ENCODE peak calls at places on chromosomes 16 and 17, in four cellular contexts. One of them, this sample, is unnamed.

GRCh38 chr17:77453613-77454559 is 313.1 kb downstream of the SEC14L1 start:
- DNase-seq in Panc1: no peak
- DNase-seq in tibial nerve: no peak
- DNase-seq in endothelial cell: no peak
- DNase-seq in this sample: no peak

GRCh38 chr17:41734139-41734948 is at the start of gene HAP1:
- DNase-seq in Panc1: no peak
- DNase-seq in endothelial cell: peak
- DNase-seq in tibial nerve: no peak
- DNase-seq in this sample: peak

GRCh38 chr17:17001874-17002520 is 30.1 kb upstream of the TNFRSF13B start:
- DNase-seq in endothelial cell: peak
- DNase-seq in Panc1: no peak
- DNase-seq in tibial nerve: peak
- DNase-seq in this sample: peak

GRCh38 chr17:17090642-17091103 is 48.4 kb downstream of the MPRIP start:
- DNase-seq in endothelial cell: no peak
- DNase-seq in Panc1: no peak
- DNase-seq in tibial nerve: no peak
- DNase-seq in this sample: no peak

GRCh38 chr17:64295146-64295545 is 32.1 kb upstream of the TEX2 start:
- DNase-seq in tibial nerve: no peak
- DNase-seq in Panc1: no peak
- DNase-seq in endothelial cell: no peak
- DNase-seq in this sample: no peak

GRCh38 chr16:77211880-77212735 is 12.9 kb downstream of the SYCE1L start:
- DNase-seq in tibial nerve: no peak
- DNase-seq in endothelial cell: peak
- DNase-seq in Panc1: no peak
- DNase-seq in this sample: peak

GRCh38 chr17:78366109-78366848 is 6.4 kb upstream of the SOCS3 start:
- DNase-seq in Panc1: no peak
- DNase-seq in tibial nerve: no peak
- DNase-seq in endothelial cell: no peak
- DNase-seq in this sample: no peak

GRCh38 chr17:8951210-8951609 is 14.3 kb downstream of the PIK3R5 start:
- DNase-seq in tibial nerve: no peak
- DNase-seq in endothelial cell: no peak
- DNase-seq in Panc1: no peak
- DNase-seq in this sample: no peak

GRCh38 chr16:65572156-65572555 is 450.3 kb upstream of the CDH11 start:
- DNase-seq in endothelial cell: no peak
- DNase-seq in tibial nerve: no peak
- DNase-seq in Panc1: no peak
- DNase-seq in this sample: no peak

GRCh38 chr17:65455972-65456343 is 105.5 kb downstream of the AXIN2 start:
- DNase-seq in Panc1: peak
- DNase-seq in endothelial cell: peak
- DNase-seq in tibial nerve: no peak
- DNase-seq in this sample: no peak

DNA sequence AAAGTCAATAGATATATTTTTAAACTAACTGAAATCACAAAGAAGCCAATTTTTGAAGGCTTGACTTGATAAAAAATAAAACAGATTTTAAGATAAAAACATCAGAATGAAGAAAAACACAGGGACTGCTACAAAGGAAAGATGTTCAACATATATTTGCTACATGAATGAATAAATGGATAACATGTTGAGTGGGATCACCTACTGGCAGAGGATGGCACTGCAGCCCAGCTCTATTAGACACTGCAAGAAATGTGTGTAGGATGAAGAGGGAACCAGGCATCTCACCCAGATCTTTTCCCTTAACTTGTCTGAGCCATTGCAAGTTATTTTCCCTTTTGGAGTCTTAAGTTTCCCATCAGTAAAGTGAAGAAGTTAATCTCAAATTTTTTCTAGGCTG is 4.2 kb downstream of the AIPL1 start:
- DNase-seq in tibial nerve: no peak
- DNase-seq in Panc1: no peak
- DNase-seq in endothelial cell: no peak
- DNase-seq in this sample: no peak
- TF ChIP-seq CTCF in tibial nerve: no peak
- TF ChIP-seq CTCF in Panc1: peak
- TF ChIP-seq CTCF in endothelial cell: peak
- TF ChIP-seq CTCF in this sample: peak

GRCh38 chr16:24610421-24610765 is 71.0 kb downstream of the RBBP6 start:
- DNase-seq in tibial nerve: peak
- DNase-seq in Panc1: no peak
- DNase-seq in endothelial cell: peak
- DNase-seq in this sample: no peak
- TF ChIP-seq CTCF in tibial nerve: no peak
- TF ChIP-seq CTCF in Panc1: no peak
- TF ChIP-seq CTCF in endothelial cell: no peak
- TF ChIP-seq CTCF in this sample: no peak

DNA sequence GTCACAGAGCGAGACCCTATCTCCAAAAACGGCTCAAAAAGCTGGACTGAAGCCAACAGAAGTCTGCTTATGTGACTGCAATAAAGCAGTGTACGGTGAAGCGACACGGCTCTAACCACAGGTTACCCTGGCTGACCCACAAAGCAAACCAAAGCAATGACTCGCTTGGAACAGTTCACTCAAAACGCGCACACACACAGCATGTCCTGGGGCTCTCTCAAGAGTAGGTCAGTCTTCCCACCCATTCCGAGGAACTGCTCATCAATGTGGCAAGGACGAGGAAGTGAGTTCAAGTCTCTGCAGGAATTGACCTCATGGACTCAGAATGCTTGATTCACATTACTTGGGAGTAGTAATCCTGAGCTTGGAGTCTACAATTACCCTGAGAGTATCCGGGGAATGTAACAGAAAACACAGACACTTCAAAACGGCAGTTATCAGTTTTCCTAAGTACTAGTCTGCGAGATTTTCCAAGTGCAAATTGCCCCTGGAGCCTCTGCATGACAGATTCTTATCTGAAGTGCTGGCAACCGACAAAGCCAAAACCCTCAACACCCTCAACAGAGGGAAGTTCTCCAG is 25.4 kb downstream of the PELP1 start:
- DNase-seq in endothelial cell: no peak
- DNase-seq in Panc1: peak
- DNase-seq in tibial nerve: no peak
- DNase-seq in this sample: no peak
- TF ChIP-seq CTCF in endothelial cell: no peak
- TF ChIP-seq CTCF in Panc1: no peak
- TF ChIP-seq CTCF in tibial nerve: no peak
- TF ChIP-seq CTCF in this sample: no peak

DNA sequence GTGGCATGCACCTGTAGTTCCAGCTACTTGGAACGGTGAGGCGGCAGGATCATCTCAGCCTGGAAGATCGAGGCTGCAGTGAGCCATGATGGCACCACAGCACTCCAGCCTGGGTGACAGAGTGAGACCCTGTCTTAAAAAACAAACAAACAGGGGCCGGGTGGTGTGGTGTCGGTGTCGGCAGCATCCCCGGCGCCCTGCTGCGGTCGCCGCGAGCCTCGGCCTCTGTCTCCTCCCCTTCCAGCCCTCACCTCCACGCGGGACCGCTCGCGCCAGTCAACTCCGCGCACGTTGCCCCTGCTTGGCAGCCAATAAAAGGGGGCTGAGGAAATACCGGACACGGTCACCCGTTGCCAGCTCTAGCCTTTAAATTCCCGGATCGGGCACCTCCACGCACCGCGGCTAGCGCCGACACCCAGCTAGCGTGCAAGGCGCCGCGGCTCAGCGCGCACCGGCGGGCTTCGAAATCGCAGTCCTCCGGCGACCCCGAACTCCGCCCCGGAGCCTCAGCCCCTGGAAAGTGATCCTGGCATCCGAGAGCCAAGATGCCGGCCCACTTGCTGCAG is 204.7 kb downstream of the CDRT15L2 start:
- DNase-seq in Panc1: no peak
- DNase-seq in endothelial cell: no peak
- DNase-seq in tibial nerve: no peak
- DNase-seq in this sample: no peak
- TF ChIP-seq CTCF in Panc1: no peak
- TF ChIP-seq CTCF in endothelial cell: no peak
- TF ChIP-seq CTCF in tibial nerve: no peak
- TF ChIP-seq CTCF in this sample: no peak